ENCODE peak calls at places on chromosomes 11 and 22, in seven cellular contexts. V is AG04449, A is adipocyte, J is neural progenitor cell, B is GM13976, T is chondrocyte, H is HFFc6. X is an unnamed sample.

GRCh38 chr11:123694551-123694950 is 40.1 kb upstream of the SCN3B start:
- DNase-seq in V (no peak), A (peak), J (no peak), B (no peak), T (no peak), H (no peak), X (no peak)

GRCh38 chr11:124745835-124746620 is 6.0 kb downstream of the VSIG2 start:
- DNase-seq in V (no peak), A (no peak), J (peak), B (peak), T (no peak), H (no peak), X (no peak)

GRCh38 chr22:18968011-18968749 is 32.1 kb upstream of the PRODH start:
- DNase-seq in V (no peak), A (peak), J (peak), B (no peak), T (peak), H (peak), X (no peak)

GRCh38 chr22:39725351-39726035 is 154.9 kb downstream of the CACNA1I start:
- DNase-seq in V (no peak), A (no peak), J (no peak), B (no peak), T (no peak), H (no peak), X (no peak)

GRCh38 chr22:49753276-49753884 is 74.3 kb downstream of the BRD1 start:
- DNase-seq in V (no peak), A (no peak), J (no peak), B (peak), T (peak), H (peak), X (no peak)

GRCh38 chr11:45424781-45425180 is 138.6 kb upstream of the SYT13 start:
- DNase-seq in V (no peak), A (no peak), J (no peak), B (no peak), T (no peak), H (no peak), X (no peak)

GRCh38 chr11:31804439-31805036 is 6.6 kb downstream of the PAX6 start:
- DNase-seq in V (no peak), A (no peak), J (peak), B (peak), T (no peak), H (no peak), X (no peak)

GRCh38 chr22:26892401-26893033 is 235.1 kb downstream of the MIAT start:
- DNase-seq in V (no peak), A (no peak), J (no peak), B (no peak), T (no peak), H (no peak), X (no peak)

GRCh38 chr22:37032535-37033460 is 13.3 kb downstream of the MPST start:
- DNase-seq in V (no peak), A (peak), J (no peak), B (no peak), T (no peak), H (no peak), X (peak)

GRCh38 chr11:2313051-2313951 is 11.5 kb downstream of the TSPAN32 start:
- DNase-seq in V (no peak), A (no peak), J (no peak), B (no peak), T (no peak), H (no peak), X (no peak)

GRCh38 chr22:28582806-28583205 is 96.8 kb downstream of the TTC28 start:
- DNase-seq in V (peak), A (peak), J (no peak), B (no peak), T (no peak), H (peak), X (no peak)

GRCh38 chr11:130246719-130247118 is 68.0 kb downstream of the ZBTB44 start:
- DNase-seq in V (peak), A (peak), J (no peak), B (no peak), T (no peak), H (no peak), X (no peak)

GRCh38 chr11:122209619-122210377 is 93.8 kb upstream of the BLID start:
- DNase-seq in V (no peak), A (peak), J (no peak), B (no peak), T (no peak), H (peak), X (peak)

GRCh38 chr11:721913-722811 is 16.1 kb downstream of the EPS8L2 start:
- DNase-seq in V (no peak), A (no peak), J (no peak), B (peak), T (no peak), H (no peak), X (no peak)

GRCh38 chr22:45805413-45805812 is 133.8 kb downstream of the ATXN10 start:
- DNase-seq in V (no peak), A (no peak), J (no peak), B (no peak), T (no peak), H (no peak), X (no peak)